ENCODE peak calls at places on chromosomes 11 and 22, in ten cellular contexts. M is PC-9; K is lung; O is mesendoderm; Q is left ventricle myocardium inferior; H is effector memory CD4-positive, alpha-beta T cell; F is HCT116; X is A549; D is right cardiac atrium; I is H9. V is an unnamed sample.

GRCh38 chr11:116827461-116827860 is 2.2 kb upstream of the APOC3 start:
- DNase-seq in M (no peak), H (no peak), O (no peak), F (no peak), K (no peak), Q (no peak), D (no peak), X (no peak), I (no peak), V (no peak)

GRCh38 chr11:64089027-64089360 is 53.3 kb downstream of the FLRT1 start:
- DNase-seq in K (no peak), D (no peak), I (no peak), M (no peak), H (no peak), Q (no peak), O (no peak), X (no peak), F (no peak), V (no peak)

GRCh38 chr11:75668508-75669297 is at the start of gene MAP6:
- DNase-seq in I (peak), K (no peak), Q (peak), O (peak), X (peak), D (peak), M (no peak), F (no peak), H (no peak), V (no peak)

GRCh38 chr11:117875397-117876048 is 935 bp downstream of the FXYD6 start:
- DNase-seq in D (no peak), H (no peak), Q (peak), O (peak), M (no peak), F (no peak), K (no peak), I (no peak), X (no peak), V (no peak)

GRCh38 chr11:117973446-117973922 is 12.7 kb upstream of the IL10RA start:
- DNase-seq in H (no peak), K (peak), M (no peak), O (no peak), X (no peak), I (no peak), F (no peak), Q (no peak), D (no peak), V (no peak)

GRCh38 chr11:121716060-121716459 is 263.3 kb upstream of the SORL1-AS1 start:
- DNase-seq in D (no peak), H (no peak), O (peak), K (no peak), F (no peak), X (no peak), Q (no peak), M (no peak), I (no peak), V (no peak)

GRCh38 chr11:43393765-43394355 is 35.1 kb downstream of the TTC17 start:
- DNase-seq in K (no peak), X (no peak), H (no peak), D (peak), Q (peak), O (no peak), F (no peak), I (no peak), M (no peak), V (no peak)

GRCh38 chr11:96272542-96273306 is 70.3 kb downstream of the MAML2 start:
- DNase-seq in M (peak), I (no peak), Q (no peak), O (peak), K (peak), H (no peak), X (peak), D (no peak), F (no peak), V (no peak)

GRCh38 chr11:125170406-125171031 is 6.0 kb downstream of the PKNOX2 start:
- DNase-seq in F (no peak), I (no peak), D (peak), Q (peak), M (no peak), O (peak), X (no peak), K (no peak), H (no peak), V (no peak)

GRCh38 chr11:9748361-9748970 is 84.6 kb downstream of the SWAP70 start:
- DNase-seq in M (peak), H (peak), K (peak), D (peak), X (peak), I (peak), O (peak), Q (no peak), F (peak), V (no peak)

GRCh38 chr22:23305922-23306374 is 125.6 kb downstream of the BCR start:
- DNase-seq in H (no peak), Q (peak), D (peak), X (no peak), K (peak), F (no peak), M (no peak), O (no peak), I (no peak), V (no peak)

GRCh38 chr22:44363214-44363979 is 50.6 kb upstream of the SHISAL1 start:
- DNase-seq in X (peak), K (peak), M (peak), H (no peak), Q (peak), I (no peak), F (no peak), D (peak), O (no peak), V (no peak)

GRCh38 chr11:35267504-35267903 is 128.5 kb downstream of the CD44 start:
- DNase-seq in D (no peak), Q (no peak), X (no peak), H (no peak), K (no peak), M (no peak), F (no peak), I (no peak), O (no peak), V (no peak)

GRCh38 chr11:1829039-1829820 is 5.6 kb upstream of the SYT8 start:
- DNase-seq in F (no peak), O (no peak), H (no peak), Q (no peak), I (no peak), X (no peak), D (no peak), M (peak), K (no peak), V (peak)

GRCh38 chr22:39299829-39300178 is 19.6 kb downstream of the RPL3 start:
- DNase-seq in O (peak), X (peak), K (no peak), D (no peak), F (no peak), M (peak), H (no peak), I (no peak), Q (peak), V (no peak)

GRCh38 chr22:44132724-44133123 is 48.0 kb upstream of the PARVG start:
- DNase-seq in I (peak), X (no peak), F (no peak), H (no peak), K (no peak), O (peak), M (no peak), Q (no peak), D (no peak), V (no peak)

GRCh38 chr11:87280143-87280542 is 242.4 kb downstream of the TMEM135 start:
- DNase-seq in H (no peak), M (no peak), D (no peak), F (no peak), I (no peak), X (no peak), O (no peak), Q (no peak), K (no peak), V (no peak)

GRCh38 chr11:47507016-47507631 is 45.8 kb downstream of the CELF1 start:
- DNase-seq in F (no peak), H (no peak), Q (no peak), K (no peak), M (no peak), O (no peak), D (no peak), X (no peak), I (no peak), V (no peak)

GRCh38 chr11:2399488-2400068 is 972 bp upstream of the TSSC4 start:
- DNase-seq in D (no peak), M (peak), K (no peak), H (no peak), O (peak), I (peak), F (no peak), X (peak), Q (no peak), V (no peak)

GRCh38 chr11:31834237-31834636 is 23.1 kb upstream of the PAX6 start:
- DNase-seq in X (no peak), M (no peak), K (no peak), D (no peak), H (no peak), Q (no peak), I (peak), F (no peak), O (peak), V (no peak)

GRCh38 chr11:117191680-117192400 is 7.3 kb upstream of the TAGLN start:
- DNase-seq in I (no peak), F (no peak), O (no peak), H (no peak), D (no peak), K (no peak), M (no peak), Q (no peak), X (no peak), V (no peak)

GRCh38 chr11:12074529-12075195 is 35.7 kb upstream of the MICAL2 start:
- DNase-seq in M (no peak), F (no peak), Q (no peak), I (no peak), D (no peak), H (no peak), K (no peak), O (no peak), X (peak), V (no peak)

GRCh38 chr11:12077535-12078280 is 32.7 kb upstream of the MICAL2 start:
- DNase-seq in M (no peak), K (no peak), Q (no peak), H (no peak), D (no peak), F (no peak), O (no peak), I (no peak), X (no peak), V (no peak)

GRCh38 chr11:12075291-12075690 is 35.1 kb upstream of the MICAL2 start:
- DNase-seq in Q (no peak), O (no peak), I (no peak), K (no peak), D (no peak), X (no peak), H (no peak), M (no peak), F (no peak), V (no peak)

GRCh38 chr11:12076840-12077534 is 33.4 kb upstream of the MICAL2 start:
- DNase-seq in O (no peak), X (peak), F (no peak), I (no peak), D (no peak), M (no peak), Q (no peak), H (no peak), K (no peak), V (no peak)

DNA sequence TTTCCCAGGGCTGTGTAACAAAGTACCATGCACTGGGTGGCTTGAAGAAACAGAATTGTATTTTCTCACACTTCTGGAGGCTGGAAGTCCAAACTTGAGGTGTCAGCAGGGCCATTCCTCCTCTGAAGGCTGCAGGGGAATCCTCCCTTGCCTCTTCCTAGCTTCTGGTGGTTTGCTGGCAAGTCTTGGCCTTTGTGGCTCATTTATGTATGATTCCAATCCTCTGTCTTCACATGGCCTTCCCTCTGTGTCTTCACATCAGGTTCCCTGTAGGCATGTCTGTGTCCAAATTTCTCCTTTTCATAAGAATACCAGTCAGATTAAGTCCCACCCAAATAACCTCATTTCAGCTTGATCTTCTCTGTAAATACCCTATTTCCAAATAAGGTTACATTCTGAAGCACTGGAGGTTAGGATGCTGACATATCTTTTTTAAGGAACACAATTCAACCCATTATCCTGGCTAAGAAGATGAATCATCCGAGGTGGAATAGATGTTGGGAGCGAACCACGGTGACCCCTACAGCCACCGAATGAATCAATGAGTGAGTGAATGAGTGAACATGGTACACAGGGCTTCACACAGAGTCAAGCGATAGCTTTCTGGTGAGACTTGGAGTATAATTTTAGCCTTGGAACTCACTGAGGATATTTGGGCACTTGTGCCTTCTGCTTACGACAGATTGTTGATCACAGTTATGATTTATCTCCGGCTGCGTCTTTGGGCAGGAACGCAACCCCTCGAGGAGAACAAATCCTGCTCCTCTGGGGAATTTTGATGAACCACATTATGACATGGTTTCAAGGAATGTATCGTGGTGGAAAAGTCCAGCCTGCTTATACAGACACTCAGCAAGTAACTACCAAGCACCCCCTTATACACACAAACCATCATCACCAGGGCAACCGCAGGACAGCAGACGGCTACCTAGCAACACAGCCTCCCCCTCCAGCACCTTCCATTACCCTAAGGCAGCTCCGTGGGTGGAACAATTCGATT is 34.3 kb upstream of the MICAL2 start:
- DNase-seq in M (peak), F (no peak), K (peak), H (no peak), Q (no peak), I (no peak), O (no peak), D (no peak), X (peak), V (peak)
- H3K27ac ChIP-seq in M (no peak), F (no peak), K (peak), H (no peak), Q (peak), I (no peak), O (no peak), D (no peak), X (peak), V (peak)

GRCh38 chr22:37601540-37602442 is 6.8 kb upstream of the GGA1 start:
- DNase-seq in X (peak), O (peak), D (no peak), M (peak), I (peak), H (no peak), Q (no peak), F (peak), K (peak), V (no peak)
- H3K27ac ChIP-seq in X (no peak), O (no peak), D (no peak), M (peak), I (no peak), H (no peak), Q (no peak), F (no peak), K (peak), V (no peak)

GRCh38 chr22:32603651-32604540 is 129.3 kb downstream of the FBXO7 start:
- DNase-seq in M (no peak), F (no peak), O (no peak), X (no peak), Q (no peak), I (no peak), K (no peak), D (no peak), H (no peak), V (no peak)
- H3K27ac ChIP-seq in M (no peak), F (no peak), O (no peak), X (no peak), Q (peak), I (no peak), K (no peak), D (peak), H (no peak), V (no peak)

DNA sequence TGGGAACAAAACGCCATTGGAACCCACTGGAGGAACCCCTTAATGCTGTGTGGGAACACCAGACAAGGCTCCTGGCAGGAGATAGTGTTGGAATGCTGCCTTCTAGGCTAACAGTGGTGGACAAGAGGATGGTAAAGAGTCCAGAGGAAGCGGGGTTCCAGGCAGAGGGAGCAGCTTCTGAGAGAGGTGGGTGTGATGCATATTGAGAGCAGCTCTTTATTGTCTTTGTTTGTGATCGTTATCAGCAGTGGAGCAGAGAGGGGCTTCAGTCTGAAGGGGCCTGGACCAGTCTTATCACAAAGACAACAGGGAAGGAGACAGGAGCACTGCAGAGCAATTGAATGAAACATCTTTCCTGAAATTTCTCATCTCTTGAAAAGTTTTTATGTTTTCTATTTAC is 106.8 kb upstream of the PLET1 start:
- DNase-seq in I (no peak), M (no peak), O (no peak), D (no peak), F (no peak), H (no peak), K (no peak), X (no peak), Q (no peak), V (no peak)
- H3K27ac ChIP-seq in I (no peak), M (no peak), O (no peak), D (no peak), F (no peak), H (no peak), K (no peak), X (no peak), Q (no peak), V (no peak)

GRCh38 chr22:21650823-21651520 is 8.9 kb downstream of the SDF2L1 start:
- DNase-seq in D (no peak), O (peak), H (no peak), X (no peak), M (no peak), I (no peak), K (no peak), F (no peak), Q (no peak), V (no peak)
- H3K27ac ChIP-seq in D (no peak), O (peak), H (no peak), X (no peak), M (no peak), I (no peak), K (no peak), F (peak), Q (no peak), V (no peak)

GRCh38 chr22:45832959-45833580 is 143.9 kb downstream of the WNT7B start:
- DNase-seq in K (no peak), M (no peak), O (no peak), X (no peak), D (no peak), H (no peak), Q (no peak), F (no peak), I (no peak), V (no peak)
- H3K27ac ChIP-seq in K (no peak), M (no peak), O (no peak), X (no peak), D (no peak), H (no peak), Q (no peak), F (no peak), I (no peak), V (peak)

V was measured in epithelial cell of prostate.